ENCODE peak calls at places on chromosomes 6 and 20, in five cellular contexts. H is AG09319, A is H1, J is GM23338, B is HCT116. Q is an unnamed sample.

GRCh38 chr6:106974999-106975698 is 620 bp upstream of the CD24 start:
- DNase-seq in B (no peak), A (peak), J (peak), H (no peak), Q (peak)

GRCh38 chr20:64041040-64041780 is 5.2 kb downstream of the C20orf204 start:
- DNase-seq in A (no peak), B (no peak), H (no peak), J (peak), Q (no peak)

GRCh38 chr6:133701633-133702331 is 187.1 kb upstream of the TCF21 start:
- DNase-seq in J (no peak), A (no peak), B (no peak), H (no peak), Q (no peak)

GRCh38 chr20:16351415-16351814 is 221.8 kb downstream of the KIF16B start:
- DNase-seq in J (no peak), B (no peak), A (no peak), H (no peak), Q (no peak)

GRCh38 chr20:37880726-37881591 is 22.0 kb upstream of the VSTM2L start:
- DNase-seq in H (no peak), B (no peak), J (no peak), A (no peak), Q (no peak)

GRCh38 chr20:1310087-1310486 is 18.9 kb downstream of the SDCBP2 start:
- DNase-seq in A (no peak), H (no peak), B (no peak), J (no peak), Q (no peak)

GRCh38 chr6:87623248-87623647 is 33.3 kb downstream of the ORC3 start:
- DNase-seq in H (peak), B (no peak), J (no peak), A (no peak), Q (no peak)

GRCh38 chr20:38162878-38163875 is 1.9 kb downstream of the TGM2 start:
- DNase-seq in J (no peak), H (no peak), B (no peak), A (no peak), Q (no peak)

GRCh38 chr6:89385156-89385667 is 26.9 kb downstream of the RRAGD start:
- DNase-seq in A (peak), B (no peak), H (no peak), J (no peak), Q (no peak)

GRCh38 chr20:37350655-37351574 is 5.0 kb downstream of the SRC start:
- DNase-seq in B (no peak), A (no peak), H (no peak), J (no peak), Q (no peak)

GRCh38 chr20:62457831-62458230 is 18.0 kb downstream of the GATA5 start:
- DNase-seq in H (no peak), J (no peak), A (no peak), B (no peak), Q (no peak)

GRCh38 chr6:33723576-33724085 is 12.1 kb upstream of the UQCC2 start:
- DNase-seq in J (no peak), H (no peak), B (no peak), A (no peak), Q (no peak)

GRCh38 chr6:67888546-67888885 is 746.6 kb upstream of the ADGRB3 start:
- DNase-seq in A (no peak), H (no peak), B (no peak), J (no peak), Q (no peak)

DNA sequence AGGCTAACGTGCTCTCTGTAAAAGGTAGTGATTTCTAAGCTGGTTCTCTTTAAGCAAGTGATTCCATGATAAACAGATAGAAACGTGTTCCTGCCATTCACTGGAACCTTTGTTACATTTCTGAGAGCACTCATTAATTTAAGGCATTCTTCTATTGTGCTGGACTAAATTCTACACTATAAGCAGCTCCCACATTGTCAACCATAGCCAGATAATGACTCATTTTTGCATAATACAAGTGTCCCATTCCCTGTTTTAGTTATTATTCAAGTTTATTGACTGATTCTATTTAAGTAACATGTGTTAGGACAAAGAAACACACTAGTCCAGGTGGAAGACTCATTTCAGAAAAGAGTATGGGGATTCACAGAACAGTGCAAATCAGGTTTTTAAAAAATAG is 13.5 kb upstream of the XRN2 start:
- DNase-seq in B (no peak), J (no peak), H (no peak), A (no peak), Q (no peak)
- TF ChIP-seq CTCF in B (no peak), J (no peak), H (no peak), A (no peak), Q (no peak)

GRCh38 chr6:127690588-127690987 is 113.6 kb downstream of the C6orf58 start:
- DNase-seq in J (no peak), B (no peak), A (no peak), H (no peak), Q (no peak)

GRCh38 chr6:127695108-127695507 is 118.1 kb downstream of the C6orf58 start:
- DNase-seq in B (no peak), A (no peak), H (no peak), J (no peak), Q (no peak)

GRCh38 chr6:127691147-127691546 is 114.2 kb downstream of the C6orf58 start:
- DNase-seq in A (no peak), H (no peak), B (no peak), J (no peak), Q (no peak)

GRCh38 chr6:127684501-127684900 is 107.5 kb downstream of the C6orf58 start:
- DNase-seq in J (no peak), A (no peak), H (no peak), B (no peak), Q (no peak)

GRCh38 chr6:127690092-127690491 is 113.1 kb downstream of the C6orf58 start:
- DNase-seq in J (peak), A (no peak), B (peak), H (peak), Q (no peak)
- TF ChIP-seq CTCF in J (peak), A (no peak), B (peak), H (peak), Q (no peak)

DNA sequence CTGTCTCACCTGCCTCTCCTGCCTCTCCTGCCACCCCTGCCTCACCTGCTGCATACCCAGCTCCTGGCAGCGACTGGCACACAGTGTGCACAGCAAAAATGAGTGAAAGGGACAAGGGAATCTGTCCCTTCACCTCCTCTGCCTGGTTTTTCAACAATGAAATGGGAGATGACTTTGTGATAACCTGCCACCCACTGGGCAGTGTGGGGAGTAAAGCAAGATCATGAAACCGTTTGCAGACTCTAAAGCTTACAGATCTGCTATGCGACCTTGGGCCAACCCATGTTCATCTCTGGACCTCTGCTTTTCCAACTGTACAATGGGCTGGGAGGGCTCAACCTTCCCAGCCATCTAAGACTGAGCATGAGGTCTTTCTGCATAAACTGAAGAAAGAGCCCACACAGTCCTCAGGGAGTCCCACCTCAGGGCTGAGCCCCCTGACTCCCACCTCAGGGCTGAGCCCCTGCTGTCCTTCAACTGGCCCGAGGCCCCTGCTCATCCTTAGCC is 81.1 kb downstream of the RIPOR3 start:
- DNase-seq in B (no peak), J (no peak), H (no peak), A (no peak), Q (no peak)
- TF ChIP-seq CTCF in B (peak), J (no peak), H (no peak), A (no peak), Q (no peak)

DNA sequence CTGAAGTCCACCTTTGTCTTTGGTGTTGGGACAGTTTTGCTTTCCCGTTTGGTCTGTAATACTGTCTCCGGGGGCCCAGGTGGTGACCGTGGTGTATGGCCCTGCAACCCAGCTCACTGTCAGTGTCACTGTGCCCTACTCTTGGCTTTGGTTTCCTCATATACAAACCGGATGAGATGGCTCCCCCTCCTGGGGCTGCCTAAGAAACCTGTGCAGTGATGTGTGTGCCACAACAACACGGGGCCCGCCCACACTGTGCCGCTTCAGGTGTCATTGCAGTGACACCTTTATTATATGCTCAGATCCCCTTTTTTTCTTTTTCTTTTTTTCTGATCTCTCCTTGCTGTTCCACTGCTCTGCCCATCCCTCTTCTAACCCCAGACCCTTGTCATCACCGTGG is 73.9 kb downstream of the RAMACL start:
- DNase-seq in A (no peak), H (no peak), B (peak), J (no peak), Q (no peak)
- TF ChIP-seq CTCF in A (no peak), H (no peak), B (peak), J (no peak), Q (no peak)

Q was measured in activated B cell treated with CpG ODN at 0.5 μM for 24 hours.